ENCODE peak calls at places on chromosome 1, in six cellular contexts. C is amniotic stem cell; P is NCI-H460; F is T-cell; E is progenitor cell of endocrine pancreas; O is activated CD4-positive, alpha-beta T cell treated with anti-CD3 and anti-CD28 coated beads, Interleukin-2, amount 10 ng/mL, durations not matched to agents 7 days and 5 days. Q is an unnamed sample.

GRCh38 chr1:164423136-164423535 is 135.8 kb upstream of the PBX1 start:
- DNase-seq in C (no peak), P (no peak), F (no peak), E (no peak), O (no peak), Q (no peak)

GRCh38 chr1:116826818-116827606 is 72.8 kb downstream of the CD2 start:
- DNase-seq in C (no peak), P (no peak), F (no peak), E (no peak), O (peak; percentile 72), Q (no peak)

GRCh38 chr1:207454046-207454964 is at the start of gene CR2:
- DNase-seq in C (no peak), P (no peak), F (peak; percentile 32), E (peak; percentile 66), O (peak; percentile 21), Q (no peak)

GRCh38 chr1:100414693-100415092 is 62.4 kb downstream of the CDC14A start:
- DNase-seq in C (no peak), P (no peak), F (no peak), E (no peak), O (no peak), Q (no peak)

GRCh38 chr1:215146252-215146975 is 63.9 kb downstream of the KCNK2 start:
- DNase-seq in C (no peak), P (peak; percentile 70), F (peak; percentile 1), E (no peak), O (peak; percentile 7), Q (no peak)

GRCh38 chr1:216721878-216722277 is 1.4 kb downstream of the ESRRG start:
- DNase-seq in C (no peak), P (no peak), F (no peak), E (no peak), O (no peak), Q (no peak)

GRCh38 chr1:18783705-18784522 is 75.5 kb downstream of the TAS1R2 start:
- DNase-seq in C (no peak), P (no peak), F (no peak), E (no peak), O (no peak), Q (no peak)

GRCh38 chr1:65572701-65573421 is 152.4 kb downstream of the LEPR start:
- DNase-seq in C (no peak), P (no peak), F (no peak), E (no peak), O (no peak), Q (no peak)

GRCh38 chr1:160486453-160486852 is 36.6 kb downstream of the SLAMF6 start:
- DNase-seq in C (no peak), P (no peak), F (no peak), E (no peak), O (no peak), Q (no peak)

Q was measured in pulmonary artery endothelial cell.